ENCODE peak calls at places on chromosomes 2 and 18, in seven cellular contexts. N, O, D, P, S, F and V are unnamed samples.

GRCh38 chr2:15919716-15920444 is 20.5 kb upstream of the MYCN start:
- DNase-seq in N (no peak), O (no peak), D (peak; percentile 50), P (no peak), S (no peak), F (no peak), V (peak; percentile 29)

GRCh38 chr2:102932521-102932920 is 170.7 kb downstream of the TMEM182 start:
- DNase-seq in N (no peak), O (no peak), D (peak; percentile 18), P (no peak), S (no peak), F (no peak), V (no peak)

GRCh38 chr2:106956879-106957278 is 70.9 kb upstream of the ST6GAL2 start:
- DNase-seq in N (peak; percentile 95), O (peak; percentile 98), D (no peak), P (peak; percentile 98), S (no peak), F (no peak), V (no peak)

GRCh38 chr2:215410932-215411285 is 25.0 kb downstream of the FN1 start:
- DNase-seq in N (peak; percentile 94), O (peak; percentile 90), D (peak; percentile 91), P (peak; percentile 96), S (no peak), F (peak; percentile 81), V (peak; percentile 28)

GRCh38 chr2:161068670-161069069 is 91.6 kb upstream of the TANK start:
- DNase-seq in N (peak; percentile 34), O (no peak), D (peak; percentile 14), P (peak; percentile 8), S (no peak), F (no peak), V (no peak)

GRCh38 chr2:108949316-108950299 is 39.4 kb downstream of the EDAR start:
- DNase-seq in N (peak; percentile 12), O (no peak), D (no peak), P (no peak), S (no peak), F (no peak), V (no peak)

GRCh38 chr18:59536181-59536580 is 161.0 kb downstream of the CCBE1 start:
- DNase-seq in N (no peak), O (peak; percentile 29), D (peak; percentile 41), P (no peak), S (no peak), F (no peak), V (no peak)

GRCh38 chr2:215527738-215528137 is 91.9 kb upstream of the FN1 start:
- DNase-seq in N (peak; percentile 73), O (no peak), D (no peak), P (peak; percentile 76), S (no peak), F (no peak), V (no peak)

GRCh38 chr2:118530976-118531375 is 316.5 kb downstream of the EN1 start:
- DNase-seq in N (peak; percentile 5), O (no peak), D (peak; percentile 27), P (peak; percentile 33), S (no peak), F (peak; percentile 38), V (no peak)

GRCh38 chr18:48924621-48925601 is 25.9 kb downstream of the SMAD7 start:
- DNase-seq in N (no peak), O (no peak), D (no peak), P (no peak), S (peak; percentile 63), F (no peak), V (no peak)

GRCh38 chr18:25176516-25177042 is 175.4 kb downstream of the ZNF521 start:
- DNase-seq in N (no peak), O (no peak), D (no peak), P (no peak), S (no peak), F (no peak), V (no peak)

GRCh38 chr2:232653441-232653840 is 20.0 kb downstream of the EFHD1 start:
- DNase-seq in N (no peak), O (no peak), D (no peak), P (no peak), S (no peak), F (no peak), V (no peak)

GRCh38 chr2:124983595-124983994 is 958.5 kb downstream of the CNTNAP5 start:
- DNase-seq in N (peak; percentile 24), O (peak; percentile 62), D (no peak), P (peak; percentile 83), S (no peak), F (peak; percentile 35), V (no peak)

GRCh38 chr2:182077451-182078142 is 91.9 kb downstream of the PPP1R1C start:
- DNase-seq in N (peak; percentile 91), O (peak; percentile 40), D (peak; percentile 86), P (peak; percentile 93), S (peak; percentile 31), F (peak; percentile 41), V (peak; percentile 70)

GRCh38 chr2:98458667-98459380 is 14.2 kb downstream of the INPP4A start:
- DNase-seq in N (no peak), O (no peak), D (no peak), P (no peak), S (no peak), F (no peak), V (no peak)

GRCh38 chr2:134164306-134164705 is 89.6 kb upstream of the MGAT5 start:
- DNase-seq in N (no peak), O (no peak), D (no peak), P (no peak), S (peak; percentile 16), F (no peak), V (no peak)

GRCh38 chr2:56671973-56672569 is 488.3 kb downstream of the CCDC85A start:
- DNase-seq in N (peak; percentile 35), O (no peak), D (peak; percentile 6), P (no peak), S (no peak), F (no peak), V (no peak)
- TF ChIP-seq CTCF in N (peak; percentile 27), O (no peak), D (no peak), P (no peak), S (no peak), F (no peak), V (no peak)

GRCh38 chr2:39646891-39647780 is 18.6 kb upstream of the TMEM178A start:
- DNase-seq in N (no peak), O (no peak), D (no peak), P (no peak), S (no peak), F (no peak), V (no peak)
- TF ChIP-seq CTCF in N (no peak), O (no peak), D (no peak), P (no peak), S (no peak), F (no peak), V (no peak)

GRCh38 chr2:52311862-52312261 is 1279.9 kb upstream of the NRXN1 start:
- DNase-seq in N (no peak), O (no peak), D (no peak), P (no peak), S (no peak), F (no peak), V (no peak)

DNA sequence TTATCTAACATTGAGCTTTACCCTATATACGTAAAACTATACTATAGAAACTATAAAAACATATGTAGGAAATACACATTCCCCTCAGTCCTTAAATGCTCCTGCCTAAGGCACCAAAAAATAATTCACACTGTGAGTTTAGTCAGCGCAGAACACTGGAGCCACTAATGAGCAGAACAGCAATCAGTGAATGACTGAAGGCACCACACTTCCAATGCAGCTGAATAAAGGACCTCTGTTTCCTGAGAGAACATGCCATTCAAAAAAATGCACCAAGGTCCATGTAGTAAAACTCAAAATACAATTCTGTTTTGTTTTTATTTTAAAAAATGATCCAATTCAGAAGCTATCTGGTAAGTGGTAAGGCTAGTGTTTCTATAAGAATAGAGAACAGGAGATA is 1280.6 kb upstream of the NRXN1 start:
- DNase-seq in N (no peak), O (no peak), D (no peak), P (no peak), S (no peak), F (no peak), V (no peak)
- TF ChIP-seq CTCF in N (no peak), O (no peak), D (no peak), P (no peak), S (no peak), F (no peak), V (no peak)

DNA sequence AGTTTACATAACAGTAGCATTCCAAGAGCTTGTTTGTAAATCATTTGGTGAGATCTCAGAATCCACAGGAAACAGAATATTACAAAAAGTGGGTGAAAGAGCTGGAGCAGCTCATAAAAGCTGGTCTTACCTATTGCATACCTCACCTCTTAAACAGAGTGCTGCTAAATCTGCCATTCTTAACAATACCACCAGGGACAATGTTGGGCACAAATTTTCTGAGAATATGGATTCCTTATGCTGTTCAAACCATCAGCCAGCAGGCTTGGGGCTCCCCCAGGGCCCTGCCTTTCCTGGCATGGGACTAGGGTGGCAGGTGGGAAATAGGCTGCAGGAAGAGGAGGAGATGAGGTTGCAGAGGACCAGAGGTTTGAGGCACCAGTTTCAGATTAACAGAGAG is 55.6 kb downstream of the TGFA start:
- DNase-seq in N (no peak), O (no peak), D (peak; percentile 47), P (no peak), S (no peak), F (peak; percentile 33), V (peak; percentile 37)
- TF ChIP-seq CTCF in N (peak; percentile 20), O (no peak), D (peak; percentile 54), P (peak; percentile 16), S (peak; percentile 13), F (no peak), V (peak; percentile 38)

DNA sequence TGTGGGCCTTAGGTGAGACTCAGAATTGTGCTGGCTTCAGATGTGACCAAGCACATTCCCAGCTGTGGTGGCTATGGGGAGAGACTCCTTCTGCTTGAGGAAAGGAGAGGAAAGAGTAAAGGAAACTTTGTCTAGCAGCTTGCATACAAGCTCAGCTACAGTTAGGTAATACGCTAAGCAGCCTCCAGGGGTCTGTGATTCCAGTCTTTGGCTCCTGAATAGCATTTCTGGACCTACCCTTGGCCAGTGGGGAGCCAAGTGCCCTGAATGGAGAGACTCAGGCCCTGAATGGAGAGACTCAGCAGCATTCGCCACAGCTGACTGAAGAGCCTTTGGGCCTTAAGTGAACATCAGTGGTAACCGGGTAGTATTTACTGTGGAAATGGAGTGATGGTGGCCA is 227.4 kb upstream of the CDH7 start:
- DNase-seq in N (no peak), O (no peak), D (no peak), P (no peak), S (no peak), F (no peak), V (no peak)
- TF ChIP-seq CTCF in N (no peak), O (no peak), D (no peak), P (no peak), S (no peak), F (no peak), V (no peak)